ENCODE peak calls at places on chromosomes 11 and 22, in seven cellular contexts. One of them, this sample, is unnamed.
A peak's percentile ranks its signal among the peaks of the same experiment; 100 is the strongest.

GRCh38 chr11:130633466-130633865 is 185.0 kb downstream of the ADAMTS15 start:
- DNase-seq in hepatocyte: no peak
- DNase-seq in heart right ventricle: no peak
- DNase-seq in cardiac fibroblast: no peak
- DNase-seq in activated CD4-positive, alpha-beta T cell treated with anti-CD3 and anti-CD28 coated beads for 1 hour: no peak
- DNase-seq in A549: no peak
- DNase-seq in NCI-H146: no peak
- DNase-seq in this sample: no peak

GRCh38 chr22:48237466-48237865 is 1475.0 kb downstream of the TBC1D22A start:
- DNase-seq in cardiac fibroblast: no peak
- DNase-seq in heart right ventricle: no peak
- DNase-seq in hepatocyte: no peak
- DNase-seq in NCI-H146: no peak
- DNase-seq in activated CD4-positive, alpha-beta T cell treated with anti-CD3 and anti-CD28 coated beads for 1 hour: no peak
- DNase-seq in A549: no peak
- DNase-seq in this sample: no peak

GRCh38 chr11:28529540-28530410 is 421.6 kb downstream of the METTL15 start:
- DNase-seq in activated CD4-positive, alpha-beta T cell treated with anti-CD3 and anti-CD28 coated beads for 1 hour: no peak
- DNase-seq in A549: no peak
- DNase-seq in hepatocyte: peak; percentile 60
- DNase-seq in NCI-H146: peak; percentile 13
- DNase-seq in heart right ventricle: no peak
- DNase-seq in cardiac fibroblast: peak; percentile 79
- DNase-seq in this sample: peak; percentile 85

GRCh38 chr11:1517117-1518005 is 30.8 kb upstream of the MOB2 start:
- DNase-seq in hepatocyte: no peak
- DNase-seq in cardiac fibroblast: no peak
- DNase-seq in A549: no peak
- DNase-seq in NCI-H146: no peak
- DNase-seq in activated CD4-positive, alpha-beta T cell treated with anti-CD3 and anti-CD28 coated beads for 1 hour: no peak
- DNase-seq in heart right ventricle: no peak
- DNase-seq in this sample: no peak

GRCh38 chr22:37241351-37242142 is 2.5 kb downstream of the RAC2 start:
- DNase-seq in heart right ventricle: no peak
- DNase-seq in activated CD4-positive, alpha-beta T cell treated with anti-CD3 and anti-CD28 coated beads for 1 hour: no peak
- DNase-seq in A549: no peak
- DNase-seq in hepatocyte: no peak
- DNase-seq in NCI-H146: no peak
- DNase-seq in cardiac fibroblast: peak; percentile 15
- DNase-seq in this sample: no peak

GRCh38 chr11:109034341-109034696 is 369.4 kb downstream of the DDX10 start:
- DNase-seq in heart right ventricle: no peak
- DNase-seq in A549: no peak
- DNase-seq in hepatocyte: no peak
- DNase-seq in cardiac fibroblast: peak; percentile 27
- DNase-seq in NCI-H146: no peak
- DNase-seq in activated CD4-positive, alpha-beta T cell treated with anti-CD3 and anti-CD28 coated beads for 1 hour: no peak
- DNase-seq in this sample: no peak

GRCh38 chr22:19368876-19369275 is 62.7 kb downstream of the HIRA start:
- DNase-seq in hepatocyte: no peak
- DNase-seq in NCI-H146: no peak
- DNase-seq in A549: no peak
- DNase-seq in heart right ventricle: no peak
- DNase-seq in cardiac fibroblast: no peak
- DNase-seq in activated CD4-positive, alpha-beta T cell treated with anti-CD3 and anti-CD28 coated beads for 1 hour: no peak
- DNase-seq in this sample: no peak

GRCh38 chr11:99410636-99411035 is 389.9 kb downstream of the CNTN5 start:
- DNase-seq in A549: no peak
- DNase-seq in activated CD4-positive, alpha-beta T cell treated with anti-CD3 and anti-CD28 coated beads for 1 hour: no peak
- DNase-seq in cardiac fibroblast: no peak
- DNase-seq in hepatocyte: no peak
- DNase-seq in NCI-H146: no peak
- DNase-seq in heart right ventricle: no peak
- DNase-seq in this sample: peak; percentile 3

GRCh38 chr11:126930100-126930841 is 70.3 kb downstream of the KIRREL3 start:
- DNase-seq in NCI-H146: no peak
- DNase-seq in heart right ventricle: no peak
- DNase-seq in activated CD4-positive, alpha-beta T cell treated with anti-CD3 and anti-CD28 coated beads for 1 hour: no peak
- DNase-seq in hepatocyte: no peak
- DNase-seq in cardiac fibroblast: no peak
- DNase-seq in A549: no peak
- DNase-seq in this sample: no peak

GRCh38 chr22:43014062-43014875 is 680 bp downstream of the PACSIN2 start:
- DNase-seq in heart right ventricle: peak; percentile 31
- DNase-seq in A549: no peak
- DNase-seq in activated CD4-positive, alpha-beta T cell treated with anti-CD3 and anti-CD28 coated beads for 1 hour: peak; percentile 22
- DNase-seq in hepatocyte: peak; percentile 71
- DNase-seq in NCI-H146: peak; percentile 34
- DNase-seq in cardiac fibroblast: peak; percentile 35
- DNase-seq in this sample: peak; percentile 61

GRCh38 chr11:17774232-17775034 is 39.9 kb downstream of the KCNC1 start:
- DNase-seq in A549: no peak
- DNase-seq in activated CD4-positive, alpha-beta T cell treated with anti-CD3 and anti-CD28 coated beads for 1 hour: no peak
- DNase-seq in hepatocyte: no peak
- DNase-seq in cardiac fibroblast: no peak
- DNase-seq in NCI-H146: no peak
- DNase-seq in heart right ventricle: no peak
- DNase-seq in this sample: no peak

GRCh38 chr11:14645247-14645912 is 1.8 kb downstream of the PDE3B start:
- DNase-seq in hepatocyte: no peak
- DNase-seq in activated CD4-positive, alpha-beta T cell treated with anti-CD3 and anti-CD28 coated beads for 1 hour: no peak
- DNase-seq in heart right ventricle: no peak
- DNase-seq in A549: peak; percentile 21
- DNase-seq in cardiac fibroblast: peak; percentile 5
- DNase-seq in NCI-H146: no peak
- DNase-seq in this sample: no peak

GRCh38 chr11:47400813-47401279 is 7.5 kb upstream of the SLC39A13 start:
- DNase-seq in activated CD4-positive, alpha-beta T cell treated with anti-CD3 and anti-CD28 coated beads for 1 hour: no peak
- DNase-seq in A549: no peak
- DNase-seq in NCI-H146: peak; percentile 46
- DNase-seq in hepatocyte: no peak
- DNase-seq in heart right ventricle: no peak
- DNase-seq in cardiac fibroblast: no peak
- DNase-seq in this sample: peak; percentile 30

GRCh38 chr11:10581481-10582019 is 13.1 kb upstream of the LYVE1 start:
- DNase-seq in cardiac fibroblast: no peak
- DNase-seq in heart right ventricle: peak; percentile 33
- DNase-seq in NCI-H146: no peak
- DNase-seq in hepatocyte: no peak
- DNase-seq in A549: no peak
- DNase-seq in activated CD4-positive, alpha-beta T cell treated with anti-CD3 and anti-CD28 coated beads for 1 hour: no peak
- DNase-seq in this sample: peak; percentile 87

GRCh38 chr11:8252388-8252787 is 11.3 kb downstream of the LMO1 start:
- DNase-seq in A549: no peak
- DNase-seq in NCI-H146: no peak
- DNase-seq in heart right ventricle: no peak
- DNase-seq in activated CD4-positive, alpha-beta T cell treated with anti-CD3 and anti-CD28 coated beads for 1 hour: no peak
- DNase-seq in hepatocyte: no peak
- DNase-seq in cardiac fibroblast: no peak
- DNase-seq in this sample: no peak

GRCh38 chr22:25747245-25747944 is 5.4 kb downstream of the MYO18B start:
- DNase-seq in NCI-H146: peak; percentile 55
- DNase-seq in heart right ventricle: no peak
- DNase-seq in cardiac fibroblast: peak; percentile 91
- DNase-seq in activated CD4-positive, alpha-beta T cell treated with anti-CD3 and anti-CD28 coated beads for 1 hour: no peak
- DNase-seq in A549: peak; percentile 49
- DNase-seq in hepatocyte: peak; percentile 64
- DNase-seq in this sample: peak; percentile 100

GRCh38 chr11:92211576-92212167 is 12.9 kb upstream of the FAT3 start:
- DNase-seq in hepatocyte: peak; percentile 68
- DNase-seq in cardiac fibroblast: peak; percentile 32
- DNase-seq in A549: no peak
- DNase-seq in heart right ventricle: peak; percentile 9
- DNase-seq in activated CD4-positive, alpha-beta T cell treated with anti-CD3 and anti-CD28 coated beads for 1 hour: no peak
- DNase-seq in NCI-H146: peak; percentile 36
- DNase-seq in this sample: peak; percentile 74

GRCh38 chr11:25860677-25861445 is 471.1 kb upstream of the ANO3 start:
- DNase-seq in heart right ventricle: no peak
- DNase-seq in activated CD4-positive, alpha-beta T cell treated with anti-CD3 and anti-CD28 coated beads for 1 hour: no peak
- DNase-seq in A549: no peak
- DNase-seq in NCI-H146: no peak
- DNase-seq in cardiac fibroblast: peak; percentile 64
- DNase-seq in hepatocyte: peak; percentile 38
- DNase-seq in this sample: peak; percentile 14

GRCh38 chr22:47394504-47395440 is 632.3 kb downstream of the TBC1D22A start:
- DNase-seq in NCI-H146: no peak
- DNase-seq in cardiac fibroblast: no peak
- DNase-seq in hepatocyte: no peak
- DNase-seq in heart right ventricle: no peak
- DNase-seq in A549: no peak
- DNase-seq in activated CD4-positive, alpha-beta T cell treated with anti-CD3 and anti-CD28 coated beads for 1 hour: no peak
- DNase-seq in this sample: peak; percentile 14

GRCh38 chr11:77171885-77172665 is 44.0 kb downstream of the MYO7A start:
- DNase-seq in A549: no peak
- DNase-seq in cardiac fibroblast: no peak
- DNase-seq in activated CD4-positive, alpha-beta T cell treated with anti-CD3 and anti-CD28 coated beads for 1 hour: no peak
- DNase-seq in NCI-H146: no peak
- DNase-seq in hepatocyte: peak; percentile 54
- DNase-seq in heart right ventricle: no peak
- DNase-seq in this sample: no peak

GRCh38 chr11:117239295-117239694 is 6.8 kb downstream of the RNF214 start:
- DNase-seq in cardiac fibroblast: peak; percentile 90
- DNase-seq in heart right ventricle: no peak
- DNase-seq in hepatocyte: peak; percentile 45
- DNase-seq in activated CD4-positive, alpha-beta T cell treated with anti-CD3 and anti-CD28 coated beads for 1 hour: no peak
- DNase-seq in A549: peak; percentile 37
- DNase-seq in NCI-H146: no peak
- DNase-seq in this sample: peak; percentile 78

GRCh38 chr11:32960553-32961164 is 55.0 kb upstream of the DEPDC7 start:
- DNase-seq in activated CD4-positive, alpha-beta T cell treated with anti-CD3 and anti-CD28 coated beads for 1 hour: no peak
- DNase-seq in hepatocyte: peak; percentile 58
- DNase-seq in cardiac fibroblast: peak; percentile 74
- DNase-seq in NCI-H146: peak; percentile 27
- DNase-seq in A549: no peak
- DNase-seq in heart right ventricle: no peak
- DNase-seq in this sample: peak; percentile 65

GRCh38 chr11:30560345-30561106 is 25.6 kb downstream of the MPPED2 start:
- DNase-seq in cardiac fibroblast: no peak
- DNase-seq in activated CD4-positive, alpha-beta T cell treated with anti-CD3 and anti-CD28 coated beads for 1 hour: no peak
- DNase-seq in A549: no peak
- DNase-seq in hepatocyte: no peak
- DNase-seq in NCI-H146: no peak
- DNase-seq in heart right ventricle: no peak
- DNase-seq in this sample: no peak

GRCh38 chr11:130217632-130218031 is 58.0 kb downstream of the ST14 start:
- DNase-seq in heart right ventricle: no peak
- DNase-seq in hepatocyte: no peak
- DNase-seq in activated CD4-positive, alpha-beta T cell treated with anti-CD3 and anti-CD28 coated beads for 1 hour: no peak
- DNase-seq in A549: no peak
- DNase-seq in cardiac fibroblast: no peak
- DNase-seq in NCI-H146: no peak
- DNase-seq in this sample: no peak

GRCh38 chr11:73158356-73159051 is 16.4 kb upstream of the FCHSD2 start:
- DNase-seq in activated CD4-positive, alpha-beta T cell treated with anti-CD3 and anti-CD28 coated beads for 1 hour: no peak
- DNase-seq in hepatocyte: peak; percentile 65
- DNase-seq in heart right ventricle: no peak
- DNase-seq in cardiac fibroblast: peak; percentile 83
- DNase-seq in A549: no peak
- DNase-seq in NCI-H146: peak; percentile 28
- DNase-seq in this sample: no peak

GRCh38 chr22:22201185-22201924 is 43.2 kb upstream of the VPREB1 start:
- DNase-seq in A549: peak; percentile 30
- DNase-seq in activated CD4-positive, alpha-beta T cell treated with anti-CD3 and anti-CD28 coated beads for 1 hour: no peak
- DNase-seq in hepatocyte: no peak
- DNase-seq in cardiac fibroblast: peak; percentile 51
- DNase-seq in NCI-H146: peak; percentile 80
- DNase-seq in heart right ventricle: no peak
- DNase-seq in this sample: peak; percentile 61

GRCh38 chr11:78420255-78420764 is 2.7 kb upstream of the GAB2 start:
- DNase-seq in NCI-H146: peak; percentile 55
- DNase-seq in A549: peak; percentile 64
- DNase-seq in hepatocyte: peak; percentile 83
- DNase-seq in cardiac fibroblast: peak; percentile 96
- DNase-seq in heart right ventricle: peak; percentile 84
- DNase-seq in activated CD4-positive, alpha-beta T cell treated with anti-CD3 and anti-CD28 coated beads for 1 hour: peak; percentile 24
- DNase-seq in this sample: peak; percentile 80

GRCh38 chr22:48072777-48073176 is 1310.3 kb downstream of the TBC1D22A start:
- DNase-seq in NCI-H146: no peak
- DNase-seq in A549: no peak
- DNase-seq in heart right ventricle: no peak
- DNase-seq in cardiac fibroblast: no peak
- DNase-seq in activated CD4-positive, alpha-beta T cell treated with anti-CD3 and anti-CD28 coated beads for 1 hour: no peak
- DNase-seq in hepatocyte: no peak
- DNase-seq in this sample: no peak

GRCh38 chr22:36239150-36239400 is 252 bp downstream of the APOL2 start:
- DNase-seq in activated CD4-positive, alpha-beta T cell treated with anti-CD3 and anti-CD28 coated beads for 1 hour: no peak
- DNase-seq in A549: peak; percentile 5
- DNase-seq in hepatocyte: no peak
- DNase-seq in heart right ventricle: no peak
- DNase-seq in cardiac fibroblast: no peak
- DNase-seq in NCI-H146: no peak
- DNase-seq in this sample: no peak

GRCh38 chr11:129249351-129249750 is 57.2 kb upstream of the ARHGAP32 start:
- DNase-seq in NCI-H146: no peak
- DNase-seq in cardiac fibroblast: peak; percentile 73
- DNase-seq in A549: peak; percentile 13
- DNase-seq in hepatocyte: no peak
- DNase-seq in heart right ventricle: no peak
- DNase-seq in activated CD4-positive, alpha-beta T cell treated with anti-CD3 and anti-CD28 coated beads for 1 hour: no peak
- DNase-seq in this sample: peak; percentile 88

GRCh38 chr11:1531961-1532586 is 40.0 kb downstream of the DUSP8 start:
- DNase-seq in heart right ventricle: peak; percentile 72
- DNase-seq in cardiac fibroblast: no peak
- DNase-seq in activated CD4-positive, alpha-beta T cell treated with anti-CD3 and anti-CD28 coated beads for 1 hour: no peak
- DNase-seq in hepatocyte: no peak
- DNase-seq in A549: no peak
- DNase-seq in NCI-H146: no peak
- DNase-seq in this sample: peak; percentile 75